ENCODE peak calls at places on chromosomes 2 and 18, in eight cellular contexts. One of them, this sample, is unnamed.

GRCh38 chr2:239729151-239729550 is 296.0 kb downstream of the NDUFA10 start:
- DNase-seq in fibroblast of the aortic adventitia: no peak
- DNase-seq in A172: no peak
- DNase-seq in DMS 273 treated with DMSO at 0.1 percent for 48 hours: no peak
- DNase-seq in ovary: peak
- DNase-seq in kidney: peak
- DNase-seq in stimulated activated CD8-positive, alpha-beta memory T cell treated with anti-CD3 and anti-CD28 coated beads, Interleukin-15, amount 100 ng/mL, for 4 hours: no peak
- DNase-seq in NCI-H774: no peak
- DNase-seq in this sample: no peak

GRCh38 chr2:191497822-191498221 is 180.1 kb upstream of the NABP1 start:
- DNase-seq in fibroblast of the aortic adventitia: no peak
- DNase-seq in A172: no peak
- DNase-seq in DMS 273 treated with DMSO at 0.1 percent for 48 hours: no peak
- DNase-seq in ovary: no peak
- DNase-seq in kidney: no peak
- DNase-seq in stimulated activated CD8-positive, alpha-beta memory T cell treated with anti-CD3 and anti-CD28 coated beads, Interleukin-15, amount 100 ng/mL, for 4 hours: no peak
- DNase-seq in NCI-H774: no peak
- DNase-seq in this sample: no peak

GRCh38 chr2:241967096-241967495 is 97.6 kb downstream of the RTP5 start:
- DNase-seq in fibroblast of the aortic adventitia: no peak
- DNase-seq in A172: no peak
- DNase-seq in DMS 273 treated with DMSO at 0.1 percent for 48 hours: no peak
- DNase-seq in ovary: no peak
- DNase-seq in kidney: no peak
- DNase-seq in stimulated activated CD8-positive, alpha-beta memory T cell treated with anti-CD3 and anti-CD28 coated beads, Interleukin-15, amount 100 ng/mL, for 4 hours: no peak
- DNase-seq in NCI-H774: no peak
- DNase-seq in this sample: no peak

GRCh38 chr18:79604205-79604912 is 75.2 kb upstream of the CTDP1 start:
- DNase-seq in fibroblast of the aortic adventitia: no peak
- DNase-seq in A172: no peak
- DNase-seq in DMS 273 treated with DMSO at 0.1 percent for 48 hours: no peak
- DNase-seq in ovary: peak
- DNase-seq in kidney: peak
- DNase-seq in stimulated activated CD8-positive, alpha-beta memory T cell treated with anti-CD3 and anti-CD28 coated beads, Interleukin-15, amount 100 ng/mL, for 4 hours: no peak
- DNase-seq in NCI-H774: no peak
- DNase-seq in this sample: no peak

GRCh38 chr18:45993441-45993840 is 26.3 kb upstream of the EPG5 start:
- DNase-seq in fibroblast of the aortic adventitia: peak
- DNase-seq in A172: peak
- DNase-seq in DMS 273 treated with DMSO at 0.1 percent for 48 hours: no peak
- DNase-seq in ovary: no peak
- DNase-seq in kidney: no peak
- DNase-seq in stimulated activated CD8-positive, alpha-beta memory T cell treated with anti-CD3 and anti-CD28 coated beads, Interleukin-15, amount 100 ng/mL, for 4 hours: no peak
- DNase-seq in NCI-H774: no peak
- DNase-seq in this sample: peak

GRCh38 chr2:119231975-119232665 is 8.5 kb downstream of the STEAP3 start:
- DNase-seq in fibroblast of the aortic adventitia: peak
- DNase-seq in A172: peak
- DNase-seq in DMS 273 treated with DMSO at 0.1 percent for 48 hours: no peak
- DNase-seq in ovary: no peak
- DNase-seq in kidney: no peak
- DNase-seq in stimulated activated CD8-positive, alpha-beta memory T cell treated with anti-CD3 and anti-CD28 coated beads, Interleukin-15, amount 100 ng/mL, for 4 hours: no peak
- DNase-seq in NCI-H774: no peak
- DNase-seq in this sample: no peak

GRCh38 chr2:141565597-141565996 is 565.2 kb downstream of the LRP1B start:
- DNase-seq in fibroblast of the aortic adventitia: no peak
- DNase-seq in A172: no peak
- DNase-seq in DMS 273 treated with DMSO at 0.1 percent for 48 hours: no peak
- DNase-seq in ovary: no peak
- DNase-seq in kidney: no peak
- DNase-seq in stimulated activated CD8-positive, alpha-beta memory T cell treated with anti-CD3 and anti-CD28 coated beads, Interleukin-15, amount 100 ng/mL, for 4 hours: no peak
- DNase-seq in NCI-H774: no peak
- DNase-seq in this sample: no peak

GRCh38 chr18:46301571-46301970 is 197.4 kb downstream of the HAUS1 start:
- DNase-seq in fibroblast of the aortic adventitia: no peak
- DNase-seq in A172: no peak
- DNase-seq in DMS 273 treated with DMSO at 0.1 percent for 48 hours: no peak
- DNase-seq in ovary: no peak
- DNase-seq in kidney: no peak
- DNase-seq in stimulated activated CD8-positive, alpha-beta memory T cell treated with anti-CD3 and anti-CD28 coated beads, Interleukin-15, amount 100 ng/mL, for 4 hours: no peak
- DNase-seq in NCI-H774: no peak
- DNase-seq in this sample: no peak

GRCh38 chr2:8684885-8685696 is 3.2 kb downstream of the ID2 start:
- DNase-seq in fibroblast of the aortic adventitia: peak
- DNase-seq in A172: peak
- DNase-seq in DMS 273 treated with DMSO at 0.1 percent for 48 hours: peak
- DNase-seq in ovary: peak
- DNase-seq in kidney: peak
- DNase-seq in stimulated activated CD8-positive, alpha-beta memory T cell treated with anti-CD3 and anti-CD28 coated beads, Interleukin-15, amount 100 ng/mL, for 4 hours: no peak
- DNase-seq in NCI-H774: peak
- DNase-seq in this sample: no peak

GRCh38 chr2:140869107-140869506 is 1261.7 kb downstream of the LRP1B start:
- DNase-seq in fibroblast of the aortic adventitia: no peak
- DNase-seq in A172: no peak
- DNase-seq in DMS 273 treated with DMSO at 0.1 percent for 48 hours: no peak
- DNase-seq in ovary: no peak
- DNase-seq in kidney: no peak
- DNase-seq in stimulated activated CD8-positive, alpha-beta memory T cell treated with anti-CD3 and anti-CD28 coated beads, Interleukin-15, amount 100 ng/mL, for 4 hours: no peak
- DNase-seq in NCI-H774: no peak
- DNase-seq in this sample: no peak

GRCh38 chr2:234502285-234502918 is 5.5 kb upstream of the ARL4C start:
- DNase-seq in fibroblast of the aortic adventitia: peak
- DNase-seq in A172: peak
- DNase-seq in DMS 273 treated with DMSO at 0.1 percent for 48 hours: no peak
- DNase-seq in ovary: no peak
- DNase-seq in kidney: no peak
- DNase-seq in stimulated activated CD8-positive, alpha-beta memory T cell treated with anti-CD3 and anti-CD28 coated beads, Interleukin-15, amount 100 ng/mL, for 4 hours: no peak
- DNase-seq in NCI-H774: no peak
- DNase-seq in this sample: no peak

GRCh38 chr2:217835931-217836881 is 166.6 kb downstream of the TNS1 start:
- DNase-seq in fibroblast of the aortic adventitia: peak
- DNase-seq in A172: no peak
- DNase-seq in DMS 273 treated with DMSO at 0.1 percent for 48 hours: no peak
- DNase-seq in ovary: no peak
- DNase-seq in kidney: peak
- DNase-seq in stimulated activated CD8-positive, alpha-beta memory T cell treated with anti-CD3 and anti-CD28 coated beads, Interleukin-15, amount 100 ng/mL, for 4 hours: no peak
- DNase-seq in NCI-H774: no peak
- DNase-seq in this sample: no peak

GRCh38 chr2:134897932-134898331 is 20.7 kb upstream of the CCNT2 start:
- DNase-seq in fibroblast of the aortic adventitia: peak
- DNase-seq in A172: no peak
- DNase-seq in DMS 273 treated with DMSO at 0.1 percent for 48 hours: no peak
- DNase-seq in ovary: no peak
- DNase-seq in kidney: no peak
- DNase-seq in stimulated activated CD8-positive, alpha-beta memory T cell treated with anti-CD3 and anti-CD28 coated beads, Interleukin-15, amount 100 ng/mL, for 4 hours: no peak
- DNase-seq in NCI-H774: no peak
- DNase-seq in this sample: peak

GRCh38 chr2:74554821-74555531 is 456 bp downstream of the DOK1 start:
- DNase-seq in fibroblast of the aortic adventitia: no peak
- DNase-seq in A172: peak
- DNase-seq in DMS 273 treated with DMSO at 0.1 percent for 48 hours: no peak
- DNase-seq in ovary: peak
- DNase-seq in kidney: peak
- DNase-seq in stimulated activated CD8-positive, alpha-beta memory T cell treated with anti-CD3 and anti-CD28 coated beads, Interleukin-15, amount 100 ng/mL, for 4 hours: peak
- DNase-seq in NCI-H774: peak
- DNase-seq in this sample: peak

GRCh38 chr2:239773377-239774141 is 251.6 kb downstream of the NDUFA10 start:
- DNase-seq in fibroblast of the aortic adventitia: no peak
- DNase-seq in A172: no peak
- DNase-seq in DMS 273 treated with DMSO at 0.1 percent for 48 hours: no peak
- DNase-seq in ovary: no peak
- DNase-seq in kidney: no peak
- DNase-seq in stimulated activated CD8-positive, alpha-beta memory T cell treated with anti-CD3 and anti-CD28 coated beads, Interleukin-15, amount 100 ng/mL, for 4 hours: no peak
- DNase-seq in NCI-H774: no peak
- DNase-seq in this sample: no peak

GRCh38 chr2:893311-893710 is 57.3 kb upstream of the SNTG2 start:
- DNase-seq in fibroblast of the aortic adventitia: no peak
- DNase-seq in A172: peak
- DNase-seq in DMS 273 treated with DMSO at 0.1 percent for 48 hours: no peak
- DNase-seq in ovary: no peak
- DNase-seq in kidney: no peak
- DNase-seq in stimulated activated CD8-positive, alpha-beta memory T cell treated with anti-CD3 and anti-CD28 coated beads, Interleukin-15, amount 100 ng/mL, for 4 hours: no peak
- DNase-seq in NCI-H774: no peak
- DNase-seq in this sample: no peak

GRCh38 chr2:2805263-2805662 is 474.2 kb upstream of the MYT1L start:
- DNase-seq in fibroblast of the aortic adventitia: no peak
- DNase-seq in A172: no peak
- DNase-seq in DMS 273 treated with DMSO at 0.1 percent for 48 hours: no peak
- DNase-seq in ovary: no peak
- DNase-seq in kidney: peak
- DNase-seq in stimulated activated CD8-positive, alpha-beta memory T cell treated with anti-CD3 and anti-CD28 coated beads, Interleukin-15, amount 100 ng/mL, for 4 hours: no peak
- DNase-seq in NCI-H774: no peak
- DNase-seq in this sample: no peak

GRCh38 chr2:172739651-172740050 is 4.0 kb downstream of the RAPGEF4 start:
- DNase-seq in fibroblast of the aortic adventitia: no peak
- DNase-seq in A172: no peak
- DNase-seq in DMS 273 treated with DMSO at 0.1 percent for 48 hours: no peak
- DNase-seq in ovary: no peak
- DNase-seq in kidney: no peak
- DNase-seq in stimulated activated CD8-positive, alpha-beta memory T cell treated with anti-CD3 and anti-CD28 coated beads, Interleukin-15, amount 100 ng/mL, for 4 hours: no peak
- DNase-seq in NCI-H774: no peak
- DNase-seq in this sample: no peak

This sample was measured in endothelial cell of umbilical vein.